ENCODE peak calls at places on chromosomes 13 and 19, in eight cellular contexts. K, L, E, Q, V, N, T and I are unnamed samples. For H3K4me1, the result is how much of the 10 kb centered on the place peaks cover.

GRCh38 chr13:46489586-46490023 is 63.4 kb upstream of the LRCH1 start:
- DNase-seq in K (no peak), V (no peak), E (no peak), Q (no peak), N (no peak), L (peak), T (no peak), I (no peak)

GRCh38 chr13:110419946-110420345 is 112.9 kb downstream of the COL4A2 start:
- DNase-seq in K (no peak), L (no peak), N (no peak), V (no peak), E (no peak), T (no peak), Q (no peak), I (no peak)

GRCh38 chr13:107069107-107069776 is 501.3 kb upstream of the ARGLU1 start:
- DNase-seq in V (no peak), N (no peak), T (no peak), L (peak), E (no peak), Q (no peak), K (no peak), I (no peak)

GRCh38 chr13:63948045-63948444 is 2532.4 kb upstream of the PCDH20 start:
- DNase-seq in T (no peak), K (no peak), E (peak), L (peak), Q (no peak), V (no peak), N (no peak), I (no peak)

GRCh38 chr13:71304861-71305260 is 562.1 kb downstream of the DACH1 start:
- DNase-seq in V (no peak), L (no peak), K (no peak), N (no peak), T (no peak), Q (no peak), E (no peak), I (no peak)

GRCh38 chr13:24627090-24627714 is 53.0 kb upstream of the ATP12A start:
- DNase-seq in K (no peak), N (no peak), L (no peak), V (peak), T (no peak), Q (peak), E (peak), I (no peak)

GRCh38 chr13:42478531-42479156 is 95.3 kb upstream of the TNFSF11 start:
- DNase-seq in T (no peak), K (no peak), N (no peak), V (no peak), E (no peak), Q (no peak), L (peak), I (no peak)

GRCh38 chr19:33060586-33060985 is 4.1 kb downstream of the RHPN2 start:
- DNase-seq in Q (no peak), K (no peak), V (no peak), T (no peak), E (no peak), L (no peak), N (no peak), I (no peak)

GRCh38 chr19:29764322-29764721 is 47.5 kb upstream of the CCNE1 start:
- DNase-seq in Q (no peak), E (no peak), N (no peak), K (no peak), L (no peak), V (no peak), T (no peak), I (no peak)

GRCh38 chr13:113192902-113193301 is 15.6 kb downstream of the PCID2 start:
- DNase-seq in Q (no peak), E (no peak), V (no peak), K (no peak), N (no peak), T (no peak), L (peak), I (no peak)

GRCh38 chr13:29893438-29893837 is 43.0 kb upstream of the UBL3 start:
- DNase-seq in L (peak), V (no peak), T (no peak), K (no peak), N (no peak), E (no peak), Q (no peak), I (no peak)

GRCh38 chr13:97286317-97287046 is 64.3 kb downstream of the MBNL2 start:
- DNase-seq in E (no peak), Q (no peak), V (no peak), T (no peak), N (no peak), L (no peak), K (no peak), I (no peak)

GRCh38 chr13:51479199-51479523 is 26.3 kb upstream of the INTS6 start:
- DNase-seq in N (no peak), L (peak), V (no peak), Q (no peak), T (no peak), K (no peak), E (peak), I (no peak)

GRCh38 chr13:23794267-23795161 is 94.7 kb downstream of the MIPEP start:
- DNase-seq in T (no peak), E (no peak), N (no peak), V (no peak), L (peak), K (peak), Q (no peak), I (no peak)

GRCh38 chr13:36709136-36709895 is 35.5 kb downstream of the SERTM1 start:
- DNase-seq in N (no peak), L (no peak), V (no peak), Q (no peak), E (no peak), T (no peak), K (no peak), I (no peak)

GRCh38 chr13:51035469-51035868 is 75.6 kb downstream of the C13orf42 start:
- DNase-seq in K (no peak), Q (no peak), N (no peak), V (no peak), E (no peak), T (no peak), L (no peak), I (no peak)

GRCh38 chr13:32639502-32640105 is 53.4 kb downstream of the PDS5B start:
- DNase-seq in N (peak), E (peak), V (peak), K (peak), Q (peak), T (peak), L (peak), I (peak)

GRCh38 chr13:102591988-102592781 is 4.6 kb upstream of the TPP2 start:
- DNase-seq in T (peak), L (peak), E (peak), V (peak), Q (peak), N (peak), K (peak), I (peak)

GRCh38 chr13:59391696-59392095 is 772.0 kb downstream of the DIAPH3 start:
- DNase-seq in V (peak), L (peak), Q (peak), K (peak), N (no peak), E (peak), T (no peak), I (peak)

GRCh38 chr19:10780368-10780767 is 55.6 kb downstream of the TMED1 start:
- DNase-seq in N (no peak), Q (no peak), K (no peak), L (peak), T (no peak), V (no peak), E (no peak), I (peak)

GRCh38 chr13:71866173-71867091 is 572 bp downstream of the DACH1 start:
- DNase-seq in E (no peak), K (no peak), Q (peak), L (no peak), V (peak), N (peak), T (peak), I (peak)

GRCh38 chr13:39415003-39415402 is 188.0 kb downstream of the LHFPL6 start:
- DNase-seq in N (peak), E (peak), K (no peak), Q (no peak), L (no peak), V (no peak), T (no peak), I (no peak)

GRCh38 chr13:37270206-37271001 is 164.9 kb upstream of the CSNK1A1L start:
- DNase-seq in V (no peak), L (peak), K (no peak), E (peak), T (no peak), Q (no peak), N (no peak), I (no peak)

GRCh38 chr19:6736169-6736916 is 1.0 kb downstream of the GPR108 start:
- DNase-seq in L (peak), K (peak), Q (peak), T (peak), E (peak), N (peak), V (peak), I (peak)

GRCh38 chr19:14786421-14786851 is 8.1 kb upstream of the ADGRE2 start:
- DNase-seq in L (no peak), T (peak), N (no peak), V (no peak), E (no peak), K (no peak), Q (no peak), I (peak)

GRCh38 chr19:38650911-38651584 is 3.6 kb downstream of the ACTN4 start:
- DNase-seq in L (peak), E (no peak), Q (no peak), T (no peak), N (peak), V (no peak), K (no peak), I (no peak)

GRCh38 chr19:8242212-8242821 is 33.1 kb downstream of the CERS4 start:
- DNase-seq in E (no peak), V (no peak), N (no peak), K (no peak), T (no peak), Q (no peak), L (no peak), I (no peak)

GRCh38 chr13:28718186-28718537 is 608 bp downstream of the SLC46A3 start:
- DNase-seq in T (no peak), L (peak), N (no peak), Q (no peak), V (no peak), K (no peak), E (no peak), I (no peak)

GRCh38 chr13:105814219-105814901 is 721.1 kb downstream of the EFNB2 start:
- DNase-seq in Q (no peak), N (no peak), K (no peak), T (no peak), E (no peak), V (no peak), L (no peak), I (no peak)

GRCh38 chr13:110298566-110299321 is 8.2 kb downstream of the COL4A1 start:
- DNase-seq in Q (no peak), L (no peak), T (no peak), E (no peak), K (no peak), V (no peak), N (peak), I (peak)

GRCh38 chr19:14021474-14021873 is 6.5 kb upstream of the RLN3 start:
- DNase-seq in E (no peak), N (no peak), K (no peak), T (no peak), V (no peak), L (no peak), Q (no peak), I (no peak)

GRCh38 chr13:113597386-113598080 is 13.0 kb downstream of the TFDP1 start:
- DNase-seq in E (no peak), L (no peak), K (no peak), N (no peak), V (no peak), Q (peak), T (no peak), I (no peak)

GRCh38 chr13:112450567-112451240 is 74.5 kb downstream of the SPACA7 start:
- DNase-seq in K (no peak), E (no peak), V (peak), T (no peak), L (no peak), Q (no peak), N (no peak), I (no peak)

GRCh38 chr13:94168784-94169512 is 310.5 kb downstream of the DCT start:
- DNase-seq in V (no peak), N (no peak), T (no peak), Q (no peak), K (no peak), L (peak), E (no peak), I (no peak)

GRCh38 chr13:107730835-107731234 is 484.5 kb downstream of the LIG4 start:
- DNase-seq in K (no peak), T (no peak), V (no peak), E (no peak), N (no peak), Q (no peak), L (peak), I (no peak)

GRCh38 chr13:28545583-28546333 is 50.8 kb upstream of the FLT1 start:
- DNase-seq in K (no peak), E (no peak), Q (no peak), N (no peak), V (no peak), L (no peak), T (no peak), I (no peak)

GRCh38 chr19:41431426-41432386 is 4.5 kb upstream of the B3GNT8 start:
- DNase-seq in E (peak), T (no peak), V (no peak), L (peak), N (no peak), K (no peak), Q (no peak), I (peak)

DNA sequence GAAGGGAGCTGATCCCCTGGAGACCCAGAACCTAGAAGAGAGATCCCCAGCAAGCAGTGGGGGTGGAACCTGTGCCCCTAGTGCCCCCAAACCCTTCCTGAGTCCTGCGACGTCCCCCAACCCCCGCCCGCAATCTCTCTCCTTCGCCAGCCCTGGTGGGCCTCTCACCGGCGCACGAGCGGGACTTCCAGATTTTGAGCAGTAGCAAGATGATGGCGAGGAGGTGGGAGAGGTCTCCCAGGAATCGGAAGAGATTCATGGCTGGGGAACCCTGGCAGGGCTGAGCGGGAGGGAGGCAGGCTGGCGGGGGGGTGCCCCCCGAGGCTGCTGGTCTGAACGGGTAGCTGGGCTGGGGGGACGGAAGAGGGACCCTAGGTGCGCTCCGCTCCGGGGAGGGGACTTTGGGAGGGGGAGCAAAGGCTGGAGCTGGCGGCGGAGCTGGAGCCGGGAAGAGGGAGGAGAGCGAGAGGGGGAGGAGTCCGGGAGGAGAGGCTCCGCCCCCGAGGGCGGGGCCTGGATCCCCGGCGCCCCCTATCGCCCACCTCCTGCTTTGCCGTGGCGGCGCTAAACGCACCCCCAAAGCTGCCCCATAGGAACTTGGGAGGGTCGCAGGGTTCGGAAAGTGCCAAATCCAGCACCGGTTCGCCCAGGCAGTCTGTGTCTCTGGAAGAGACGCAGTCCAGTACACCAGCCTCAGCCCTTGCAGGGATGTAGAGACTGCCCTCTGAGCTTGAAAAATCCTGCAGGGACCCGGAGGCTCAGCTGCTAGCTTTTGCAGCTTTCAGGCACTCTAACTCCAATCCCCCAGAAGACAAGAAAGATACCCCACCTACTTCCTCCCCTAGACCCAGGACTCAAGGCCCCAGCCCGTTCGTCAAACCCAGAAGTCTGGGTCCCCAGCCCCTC is at the start of gene KDELR1:
- DNase-seq in E (peak), V (peak), L (peak), K (no peak), T (peak), N (peak), Q (peak), I (peak)
- TF ChIP-seq POLR2A in E (peak), V (no peak), L (no peak), K (peak), T (peak), N (peak), Q (peak), I (no peak)

GRCh38 chr13:45336025-45336800 is 4.8 kb downstream of the TPT1 start:
- DNase-seq in L (no peak), K (no peak), E (no peak), V (no peak), T (no peak), N (no peak), Q (no peak), I (no peak)
- H3K4me1 ChIP-seq in L (under half), K (under half), E (half or more), V (half or more), T (under half), N (under half), Q (under half), I (half or more)

DNA sequence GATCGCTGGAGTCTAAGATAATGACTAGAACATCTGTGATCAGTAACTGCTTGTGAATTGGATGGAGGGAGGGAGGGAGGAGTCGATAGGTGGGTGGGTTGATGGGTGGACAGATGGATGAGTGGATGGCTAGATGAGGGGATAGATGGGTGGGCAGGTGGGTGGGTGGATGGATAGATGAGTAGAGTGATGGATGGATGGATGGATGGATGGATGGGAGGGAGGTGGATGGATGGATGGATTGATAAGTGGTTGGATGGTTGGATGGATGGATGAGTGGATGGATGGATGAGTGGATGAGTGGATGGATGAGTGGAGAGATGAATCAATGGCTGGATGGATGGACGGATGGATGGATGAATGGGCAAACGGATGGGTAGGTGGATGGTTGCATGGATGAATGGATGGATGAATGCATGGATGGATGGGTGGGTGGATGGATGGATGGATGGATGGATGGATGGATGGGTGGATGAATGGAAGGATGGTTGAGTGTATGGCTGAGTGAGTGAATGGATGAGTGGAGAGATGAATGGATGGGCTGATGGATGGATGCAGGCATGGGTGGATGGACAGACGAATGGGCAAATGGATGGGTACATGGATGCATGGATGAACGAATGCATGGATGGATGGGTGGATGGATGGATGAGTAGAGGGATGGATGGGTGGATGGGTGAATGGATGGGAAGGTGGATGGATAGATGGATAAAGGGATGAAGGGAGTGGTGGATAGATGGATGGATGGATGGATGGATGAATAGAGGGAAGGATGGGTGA is 44.0 kb upstream of the NFIC start:
- DNase-seq in K (no peak), Q (no peak), T (no peak), E (no peak), N (no peak), V (no peak), L (no peak), I (peak)
- TF ChIP-seq POLR2A in K (no peak), Q (no peak), T (no peak), E (no peak), N (no peak), V (no peak), L (no peak), I (no peak)

DNA sequence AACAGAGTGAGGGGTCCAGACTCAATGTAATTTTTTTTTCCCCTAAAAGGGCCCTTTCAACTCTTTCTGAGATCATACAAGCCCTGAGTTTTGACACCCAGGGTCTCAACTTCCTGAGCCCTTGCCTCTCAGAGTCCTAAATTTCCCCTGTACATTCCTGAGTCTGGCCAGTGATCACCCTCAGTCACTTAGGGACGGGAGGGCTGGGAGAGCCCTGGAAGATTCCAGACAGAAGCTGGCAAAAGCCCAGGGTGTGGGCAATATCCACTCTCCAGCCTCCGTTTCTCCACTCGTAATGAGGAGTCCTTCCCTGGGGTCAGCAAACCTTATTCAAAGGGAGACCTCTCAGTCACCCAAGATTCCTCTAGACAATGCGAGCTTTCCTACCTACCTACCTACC is 1.6 kb downstream of the PPP1R13L start:
- DNase-seq in Q (no peak), N (no peak), V (no peak), L (no peak), T (no peak), K (no peak), E (no peak), I (no peak)
- H3K4me1 ChIP-seq in Q (half or more), N (under half), V (half or more), L (under half), T (under half), K (under half), E (under half), I (under half)

DNA sequence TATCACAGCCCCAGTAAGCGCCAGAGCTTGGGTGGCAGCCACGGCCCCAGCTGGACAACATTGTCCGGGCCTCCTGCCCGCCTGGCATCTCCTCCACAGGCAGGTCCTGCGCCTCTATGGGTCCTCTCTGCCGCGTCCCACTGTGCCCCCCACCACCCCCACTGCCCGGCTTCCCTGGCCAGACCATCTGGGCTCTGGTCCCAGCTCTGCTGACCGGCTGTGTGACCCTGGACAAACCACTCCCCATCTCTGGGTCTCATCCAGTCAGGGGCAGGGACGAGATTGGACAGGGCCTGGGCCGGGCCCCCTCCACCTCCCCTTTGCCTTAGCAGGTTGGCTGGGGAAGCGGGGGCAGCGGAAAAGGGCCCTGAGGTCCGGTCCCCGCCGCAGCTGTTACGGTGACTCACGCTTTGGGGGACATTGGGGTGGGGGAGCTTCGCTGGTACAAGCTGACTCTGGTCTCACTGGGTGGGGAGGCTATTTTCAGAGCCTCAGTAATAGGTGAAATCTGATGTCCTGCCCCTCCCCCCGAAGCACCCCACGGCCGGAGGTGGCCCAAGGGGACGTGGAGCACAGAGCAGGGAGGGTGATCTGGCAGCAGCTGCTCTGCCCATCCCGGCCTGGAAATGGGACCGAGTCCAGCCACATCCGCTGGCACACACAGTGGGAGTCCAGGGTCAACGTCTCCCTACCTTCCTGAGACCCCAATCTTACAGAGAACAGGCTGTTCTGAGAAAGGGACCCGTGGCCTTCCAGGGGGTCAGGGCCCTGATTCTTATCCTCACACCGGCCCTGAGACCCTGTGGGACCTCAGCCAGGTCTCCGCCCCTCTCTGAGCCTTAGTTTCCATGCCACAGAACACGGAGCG is 9.1 kb downstream of the NFIC start:
- DNase-seq in V (peak), Q (peak), N (peak), L (peak), T (no peak), E (no peak), K (no peak), I (peak)
- TF ChIP-seq POLR2A in V (no peak), Q (peak), N (peak), L (no peak), T (no peak), E (no peak), K (no peak), I (no peak)